ENCODE peak calls at places on chromosomes 4 and X, in six cellular contexts. E, C, T, L, Y and V are unnamed samples. For H3K27me3 and H3K4me1, the result is how much of the 10 kb centered on the place peaks cover.

GRCh38 chr4:15930314-15930713 is 8.2 kb downstream of the FGFBP1 start:
- DNase-seq in T (no peak), E (no peak), L (no peak), C (no peak), Y (no peak), V (no peak)

GRCh38 chr4:24686866-24687672 is 102.7 kb upstream of the DHX15 start:
- DNase-seq in C (no peak), L (no peak), T (no peak), Y (no peak), E (no peak), V (no peak)

GRCh38 chrX:65657659-65658058 is 9.8 kb upstream of the MSN start:
- DNase-seq in C (no peak), E (peak), T (no peak), Y (no peak), L (no peak), V (no peak)

GRCh38 chr4:172815499-172816175 is 353.0 kb upstream of the GALNT7 start:
- DNase-seq in C (no peak), E (no peak), L (no peak), T (no peak), Y (no peak), V (no peak)

GRCh38 chr4:48173055-48173991 is 39.3 kb upstream of the TXK start:
- DNase-seq in Y (no peak), L (no peak), C (peak), T (no peak), E (no peak), V (no peak)

GRCh38 chr4:159281781-159282180 is 178.9 kb downstream of the RAPGEF2 start:
- DNase-seq in L (no peak), E (no peak), Y (no peak), T (no peak), C (no peak), V (no peak)

GRCh38 chr4:149754526-149754925 is 61.1 kb downstream of the IQCM start:
- DNase-seq in Y (no peak), E (no peak), T (no peak), L (no peak), C (no peak), V (no peak)

GRCh38 chr4:10753856-10754384 is 69.4 kb upstream of the CLNK start:
- DNase-seq in Y (no peak), L (no peak), T (no peak), C (no peak), E (no peak), V (no peak)

GRCh38 chr4:128657638-128658037 is 151.9 kb upstream of the JADE1 start:
- DNase-seq in Y (no peak), L (no peak), T (no peak), C (no peak), E (no peak), V (no peak)

GRCh38 chr4:1012031-1012739 is 759 bp downstream of the FGFRL1 start:
- DNase-seq in Y (peak), C (no peak), T (no peak), L (no peak), E (peak), V (no peak)

GRCh38 chr4:113316879-113317278 is 267.4 kb downstream of the ANK2 start:
- DNase-seq in Y (no peak), L (no peak), C (no peak), T (no peak), E (no peak), V (no peak)

GRCh38 chr4:2925931-2926860 is 37.0 kb downstream of the NOP14 start:
- DNase-seq in C (no peak), E (peak), T (peak), Y (no peak), L (no peak), V (no peak)

GRCh38 chrX:110444996-110445395 is 86.3 kb downstream of the RTL9 start:
- DNase-seq in Y (no peak), T (no peak), E (no peak), L (no peak), C (no peak), V (no peak)

GRCh38 chrX:110442631-110443030 is 84.0 kb downstream of the RTL9 start:
- DNase-seq in E (no peak), T (no peak), L (no peak), Y (no peak), C (no peak), V (no peak)

GRCh38 chrX:110450050-110450449 is 91.4 kb downstream of the RTL9 start:
- DNase-seq in T (peak), C (peak), L (peak), E (peak), Y (peak), V (no peak)

GRCh38 chrX:110449312-110449711 is 90.7 kb downstream of the RTL9 start:
- DNase-seq in L (no peak), E (peak), C (no peak), Y (no peak), T (no peak), V (no peak)

DNA sequence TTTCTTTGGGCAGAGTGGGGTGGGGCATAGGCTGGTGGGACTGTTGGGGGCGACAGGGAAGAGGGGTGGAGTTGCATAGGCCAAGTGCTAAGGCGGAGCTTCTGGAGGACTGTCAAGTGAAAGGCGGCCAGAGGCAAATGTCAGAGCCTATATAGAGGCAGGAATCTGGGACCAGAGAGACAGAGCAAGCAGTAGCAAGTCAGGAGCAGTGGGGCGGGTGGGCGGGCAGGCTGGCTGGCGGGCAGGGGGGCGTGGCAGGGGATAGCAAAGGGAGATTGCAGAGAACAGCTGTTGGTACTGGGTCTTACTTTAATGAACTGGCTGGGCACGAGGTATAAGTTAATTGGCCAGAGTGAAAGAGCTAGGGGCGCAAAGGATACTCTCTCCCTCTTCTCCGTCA is 89.8 kb downstream of the RTL9 start:
- DNase-seq in T (no peak), L (no peak), C (no peak), Y (no peak), E (no peak), V (no peak)
- H3K27me3 ChIP-seq in T (under half), L (under half), C (under half), Y (under half), E (under half), V (under half)

GRCh38 chr4:40185830-40186664 is 10.8 kb upstream of the RHOH start:
- DNase-seq in T (no peak), Y (no peak), C (no peak), E (no peak), L (no peak), V (no peak)

GRCh38 chr4:40190465-40190864 is 6.4 kb upstream of the RHOH start:
- DNase-seq in L (no peak), Y (no peak), C (no peak), E (no peak), T (no peak), V (no peak)

GRCh38 chr4:40189997-40190396 is 6.8 kb upstream of the RHOH start:
- DNase-seq in C (no peak), L (no peak), Y (peak), E (no peak), T (no peak), V (no peak)

GRCh38 chr4:40186665-40187014 is 10.2 kb upstream of the RHOH start:
- DNase-seq in C (no peak), T (no peak), E (no peak), L (no peak), Y (no peak), V (no peak)

DNA sequence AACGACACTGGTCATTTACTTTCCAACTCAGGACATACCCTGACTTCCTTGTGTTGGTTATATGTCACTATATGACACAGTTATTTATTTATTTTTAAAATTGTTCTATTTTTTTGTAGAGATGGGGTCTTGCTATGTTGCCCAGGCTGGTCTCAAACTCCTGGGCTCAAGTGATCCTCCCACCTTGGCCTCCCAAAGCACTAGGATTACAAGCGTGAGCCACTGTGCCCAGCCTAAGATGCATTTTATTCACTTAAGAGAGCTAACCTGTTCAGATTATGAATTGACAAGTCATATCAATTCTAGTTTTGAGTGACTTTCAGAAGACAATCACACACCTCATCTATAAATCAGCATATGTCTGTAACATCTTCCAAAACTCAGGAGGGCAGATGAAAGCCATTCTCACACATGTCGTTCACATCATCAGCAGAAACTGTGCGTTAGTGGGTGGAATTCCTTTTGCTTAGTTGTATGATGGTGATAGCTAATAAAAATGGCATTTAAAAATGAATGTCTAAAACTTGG is 9.4 kb upstream of the RHOH start:
- DNase-seq in E (no peak), L (no peak), T (no peak), C (no peak), Y (no peak), V (no peak)
- H3K4me1 ChIP-seq in E (under half), L (under half), T (under half), C (under half), Y (under half), V (under half)

DNA sequence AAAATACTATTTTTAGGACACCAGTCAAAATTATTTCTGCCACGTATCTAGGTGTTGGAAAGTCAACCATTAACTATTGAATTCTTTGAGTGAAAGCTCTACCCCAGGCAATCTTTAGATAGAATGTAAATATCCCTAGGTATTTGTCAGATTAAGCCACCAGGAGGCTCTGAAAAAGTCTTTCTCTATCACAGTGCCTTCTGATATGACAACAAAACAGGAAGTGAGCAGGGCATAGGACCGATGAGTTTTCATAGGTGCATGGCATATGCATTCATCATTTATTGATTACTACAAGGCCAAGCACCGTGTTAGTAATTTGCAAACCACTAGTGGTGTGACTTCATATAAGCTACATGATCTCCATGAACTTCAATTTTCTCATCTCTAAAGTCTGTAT is 333.6 kb upstream of the F9 start:
- DNase-seq in C (no peak), Y (no peak), L (no peak), T (no peak), E (no peak), V (no peak)
- H3K27me3 ChIP-seq in C (under half), Y (under half), L (under half), T (under half), E (under half), V (under half)

DNA sequence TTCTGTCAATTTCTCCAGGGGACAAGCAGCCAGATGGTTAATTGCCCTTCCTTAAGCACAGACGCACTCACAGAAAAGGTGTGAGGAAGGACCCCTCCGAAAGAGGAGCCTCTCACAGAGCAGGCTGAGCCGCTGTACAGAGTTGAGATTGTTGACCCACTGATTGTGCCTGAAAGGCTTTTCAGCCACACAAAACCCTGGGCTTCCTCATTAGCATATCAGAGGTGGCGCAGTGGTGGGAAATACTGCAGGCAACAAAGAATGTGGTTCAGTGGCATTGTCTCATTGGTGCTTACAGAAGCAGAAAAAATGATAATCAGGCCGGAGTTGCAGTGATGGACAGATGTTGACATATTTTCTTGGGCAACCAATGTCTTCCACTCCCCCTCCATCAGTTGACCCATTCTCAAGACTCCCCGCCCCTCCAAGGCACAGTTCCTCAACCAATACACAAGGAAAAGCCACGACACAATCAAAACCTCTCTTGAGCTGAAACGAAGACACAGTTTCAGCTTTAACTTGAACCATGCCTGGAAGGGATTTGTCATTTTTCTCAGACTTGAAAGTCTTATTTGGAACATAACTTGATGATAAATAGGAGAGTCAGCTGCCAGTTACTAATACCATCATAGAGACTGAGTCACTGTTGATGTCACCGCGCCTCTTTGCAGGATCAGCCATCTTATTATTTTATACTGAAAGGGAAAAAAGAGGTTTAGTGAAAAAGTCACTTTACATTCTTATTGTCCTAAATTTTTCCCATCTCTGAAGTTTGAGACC is 53.0 kb downstream of the ATXN3L start:
- DNase-seq in Y (no peak), E (no peak), C (no peak), T (no peak), L (no peak), V (no peak)
- H3K4me1 ChIP-seq in Y (under half), E (under half), C (under half), T (under half), L (under half), V (under half)

GRCh38 chr4:80140237-80140636 is 57.1 kb upstream of the PRDM8 start:
- DNase-seq in T (no peak), Y (no peak), E (no peak), C (no peak), L (no peak), V (no peak)
- H3K27me3 ChIP-seq in T (under half), Y (under half), E (under half), C (under half), L (under half), V (under half)

GRCh38 chr4:73612032-73612431 is 8.2 kb downstream of the RASSF6 start:
- DNase-seq in C (no peak), E (no peak), L (no peak), Y (no peak), T (no peak), V (no peak)
- H3K4me1 ChIP-seq in C (under half), E (under half), L (under half), Y (under half), T (under half), V (under half)